ENCODE peak calls at places on chromosomes 12 and 14, in six cellular contexts. G, B, Z, C, H and A are unnamed samples.

GRCh38 chr12:105444050-105444808 is 113.7 kb downstream of the C12orf75 start:
- DNase-seq in G (no peak), C (no peak), Z (no peak), B (no peak), H (no peak), A (no peak)

GRCh38 chr14:106070242-106070641 is 543.9 kb downstream of the TMEM121 start:
- DNase-seq in C (no peak), H (no peak), G (no peak), B (no peak), Z (no peak), A (no peak)

GRCh38 chr12:132057691-132058090 is 86.4 kb downstream of the DDX51 start:
- DNase-seq in Z (no peak), H (no peak), G (no peak), C (no peak), B (no peak), A (no peak)

GRCh38 chr12:10457760-10458159 is 4.6 kb upstream of the KLRC1 start:
- DNase-seq in Z (no peak), G (no peak), H (no peak), C (no peak), B (no peak), A (no peak)

GRCh38 chr12:27460471-27460978 is 14.0 kb downstream of the SMCO2 start:
- DNase-seq in H (peak; percentile 69), Z (no peak), C (no peak), B (no peak), G (no peak), A (no peak)

GRCh38 chr12:119448737-119449136 is 114.2 kb downstream of the CCDC60 start:
- DNase-seq in H (no peak), C (no peak), Z (no peak), G (peak; percentile 75), B (no peak), A (no peak)

GRCh38 chr14:31283568-31284252 is 76.1 kb upstream of the HECTD1 start:
- DNase-seq in Z (no peak), H (no peak), C (no peak), B (no peak), G (no peak), A (no peak)

GRCh38 chr14:96626916-96627315 is 124.7 kb downstream of the PAPOLA start:
- DNase-seq in C (no peak), H (no peak), B (no peak), G (no peak), Z (no peak), A (peak; percentile 26)

GRCh38 chr12:95959107-95959506 is 16.0 kb downstream of the AMDHD1 start:
- DNase-seq in C (no peak), G (peak; percentile 41), B (no peak), H (peak; percentile 51), Z (no peak), A (no peak)

GRCh38 chr12:22672951-22673350 is 48.0 kb downstream of the ETNK1 start:
- DNase-seq in G (no peak), C (no peak), H (peak; percentile 63), Z (no peak), B (peak; percentile 49), A (no peak)

GRCh38 chr12:17640615-17641014 is 449.4 kb downstream of the RERGL start:
- DNase-seq in H (no peak), B (no peak), G (no peak), Z (no peak), C (no peak), A (no peak)

GRCh38 chr14:100555436-100556067 is 31.7 kb downstream of the BEGAIN start:
- DNase-seq in Z (no peak), C (no peak), B (no peak), H (no peak), G (no peak), A (no peak)

GRCh38 chr14:90627478-90627877 is 188.8 kb downstream of the TTC7B start:
- DNase-seq in G (no peak), C (no peak), B (no peak), H (no peak), Z (no peak), A (no peak)

GRCh38 chr12:67740706-67741105 is 92.2 kb downstream of the DYRK2 start:
- DNase-seq in B (no peak), C (no peak), H (no peak), G (no peak), Z (no peak), A (no peak)

GRCh38 chr12:14264316-14264715 is 101.2 kb upstream of the ATF7IP start:
- DNase-seq in C (no peak), H (peak; percentile 48), B (no peak), G (no peak), Z (no peak), A (no peak)